ENCODE peak calls at places on chromosomes 3 and 15, in six cellular contexts. One of them, this sample, is unnamed.

GRCh38 chr15:35055416-35056105 is 29.5 kb downstream of the NANOGP8 start:
- DNase-seq in GM12878: no peak
- DNase-seq in upper lobe of right lung: no peak
- DNase-seq in left ventricle myocardium inferior: no peak
- DNase-seq in psoas muscle: no peak
- DNase-seq in IMR-90: no peak
- DNase-seq in this sample: no peak

GRCh38 chr15:58748040-58748786 is 1.3 kb downstream of the ADAM10 start:
- DNase-seq in GM12878: no peak
- DNase-seq in upper lobe of right lung: no peak
- DNase-seq in left ventricle myocardium inferior: no peak
- DNase-seq in psoas muscle: no peak
- DNase-seq in IMR-90: no peak
- DNase-seq in this sample: no peak

GRCh38 chr3:8607285-8608040 is 37.1 kb downstream of the SSUH2 start:
- DNase-seq in GM12878: no peak
- DNase-seq in upper lobe of right lung: no peak
- DNase-seq in left ventricle myocardium inferior: peak; percentile 69
- DNase-seq in psoas muscle: peak; percentile 81
- DNase-seq in IMR-90: peak; percentile 78
- DNase-seq in this sample: peak; percentile 85

GRCh38 chr15:48373855-48374421 is 42.7 kb downstream of the DUT start:
- DNase-seq in GM12878: no peak
- DNase-seq in upper lobe of right lung: peak; percentile 60
- DNase-seq in left ventricle myocardium inferior: peak; percentile 23
- DNase-seq in psoas muscle: peak; percentile 48
- DNase-seq in IMR-90: peak; percentile 81
- DNase-seq in this sample: no peak

GRCh38 chr3:141302364-141303141 is 65.8 kb upstream of the ZBTB38 start:
- DNase-seq in GM12878: no peak
- DNase-seq in upper lobe of right lung: no peak
- DNase-seq in left ventricle myocardium inferior: no peak
- DNase-seq in psoas muscle: no peak
- DNase-seq in IMR-90: peak; percentile 75
- DNase-seq in this sample: peak; percentile 70

GRCh38 chr3:17151598-17152373 is 267.0 kb downstream of the PLCL2 start:
- DNase-seq in GM12878: peak; percentile 92
- DNase-seq in upper lobe of right lung: no peak
- DNase-seq in left ventricle myocardium inferior: no peak
- DNase-seq in psoas muscle: peak; percentile 50
- DNase-seq in IMR-90: no peak
- DNase-seq in this sample: no peak

GRCh38 chr3:117735481-117736101 is 1026.0 kb downstream of the TUSC7 start:
- DNase-seq in GM12878: no peak
- DNase-seq in upper lobe of right lung: no peak
- DNase-seq in left ventricle myocardium inferior: no peak
- DNase-seq in psoas muscle: no peak
- DNase-seq in IMR-90: peak; percentile 91
- DNase-seq in this sample: no peak

GRCh38 chr15:48577495-48577894 is 68.0 kb downstream of the FBN1 start:
- DNase-seq in GM12878: no peak
- DNase-seq in upper lobe of right lung: no peak
- DNase-seq in left ventricle myocardium inferior: no peak
- DNase-seq in psoas muscle: no peak
- DNase-seq in IMR-90: no peak
- DNase-seq in this sample: no peak

GRCh38 chr15:25676070-25676469 is 187.1 kb downstream of the ATP10A start:
- DNase-seq in GM12878: no peak
- DNase-seq in upper lobe of right lung: peak; percentile 58
- DNase-seq in left ventricle myocardium inferior: no peak
- DNase-seq in psoas muscle: no peak
- DNase-seq in IMR-90: no peak
- DNase-seq in this sample: peak; percentile 64

GRCh38 chr3:77464106-77464688 is 424.3 kb downstream of the ROBO2 start:
- DNase-seq in GM12878: no peak
- DNase-seq in upper lobe of right lung: no peak
- DNase-seq in left ventricle myocardium inferior: no peak
- DNase-seq in psoas muscle: no peak
- DNase-seq in IMR-90: no peak
- DNase-seq in this sample: no peak

GRCh38 chr3:51389423-51390183 is 1.5 kb upstream of the RBM15B start:
- DNase-seq in GM12878: no peak
- DNase-seq in upper lobe of right lung: peak; percentile 77
- DNase-seq in left ventricle myocardium inferior: peak; percentile 50
- DNase-seq in psoas muscle: peak; percentile 65
- DNase-seq in IMR-90: peak; percentile 50
- DNase-seq in this sample: no peak

GRCh38 chr3:53688989-53689388 is 157.2 kb downstream of the CHDH start:
- DNase-seq in GM12878: no peak
- DNase-seq in upper lobe of right lung: no peak
- DNase-seq in left ventricle myocardium inferior: no peak
- DNase-seq in psoas muscle: no peak
- DNase-seq in IMR-90: no peak
- DNase-seq in this sample: no peak

GRCh38 chr3:150252462-150252861 is 155.6 kb upstream of the TSC22D2 start:
- DNase-seq in GM12878: no peak
- DNase-seq in upper lobe of right lung: no peak
- DNase-seq in left ventricle myocardium inferior: no peak
- DNase-seq in psoas muscle: no peak
- DNase-seq in IMR-90: peak; percentile 30
- DNase-seq in this sample: no peak

GRCh38 chr3:52317178-52317577 is 1.1 kb downstream of the DNAH1 start:
- DNase-seq in GM12878: no peak
- DNase-seq in upper lobe of right lung: no peak
- DNase-seq in left ventricle myocardium inferior: no peak
- DNase-seq in psoas muscle: no peak
- DNase-seq in IMR-90: no peak
- DNase-seq in this sample: no peak

GRCh38 chr3:120202363-120202762 is 82.7 kb downstream of the GPR156 start:
- DNase-seq in GM12878: no peak
- DNase-seq in upper lobe of right lung: no peak
- DNase-seq in left ventricle myocardium inferior: no peak
- DNase-seq in psoas muscle: no peak
- DNase-seq in IMR-90: no peak
- DNase-seq in this sample: no peak

GRCh38 chr3:42078686-42079085 is 12.5 kb upstream of the TRAK1 start:
- DNase-seq in GM12878: no peak
- DNase-seq in upper lobe of right lung: no peak
- DNase-seq in left ventricle myocardium inferior: no peak
- DNase-seq in psoas muscle: no peak
- DNase-seq in IMR-90: no peak
- DNase-seq in this sample: no peak

GRCh38 chr15:67520276-67520975 is 505 bp upstream of the C15orf61 start:
- DNase-seq in GM12878: no peak
- DNase-seq in upper lobe of right lung: no peak
- DNase-seq in left ventricle myocardium inferior: no peak
- DNase-seq in psoas muscle: no peak
- DNase-seq in IMR-90: peak; percentile 7
- DNase-seq in this sample: no peak

GRCh38 chr3:155032918-155033317 is 47.2 kb upstream of the MME start:
- DNase-seq in GM12878: no peak
- DNase-seq in upper lobe of right lung: no peak
- DNase-seq in left ventricle myocardium inferior: no peak
- DNase-seq in psoas muscle: no peak
- DNase-seq in IMR-90: peak; percentile 57
- DNase-seq in this sample: no peak

GRCh38 chr15:42190370-42190769 is 17.7 kb downstream of the VPS39 start:
- DNase-seq in GM12878: no peak
- DNase-seq in upper lobe of right lung: no peak
- DNase-seq in left ventricle myocardium inferior: no peak
- DNase-seq in psoas muscle: no peak
- DNase-seq in IMR-90: no peak
- DNase-seq in this sample: no peak

GRCh38 chr3:124063168-124063909 is 71.4 kb upstream of the ROPN1 start:
- DNase-seq in GM12878: no peak
- DNase-seq in upper lobe of right lung: no peak
- DNase-seq in left ventricle myocardium inferior: no peak
- DNase-seq in psoas muscle: no peak
- DNase-seq in IMR-90: peak; percentile 60
- DNase-seq in this sample: no peak

GRCh38 chr3:127005864-127006500 is 23.1 kb downstream of the PLXNA1 start:
- DNase-seq in GM12878: no peak
- DNase-seq in upper lobe of right lung: no peak
- DNase-seq in left ventricle myocardium inferior: no peak
- DNase-seq in psoas muscle: no peak
- DNase-seq in IMR-90: peak; percentile 48
- DNase-seq in this sample: no peak

GRCh38 chr15:85690546-85691226 is 104.0 kb downstream of the KLHL25 start:
- DNase-seq in GM12878: peak; percentile 79
- DNase-seq in upper lobe of right lung: no peak
- DNase-seq in left ventricle myocardium inferior: no peak
- DNase-seq in psoas muscle: no peak
- DNase-seq in IMR-90: no peak
- DNase-seq in this sample: no peak

GRCh38 chr3:17749281-17749680 is 6.8 kb upstream of the TBC1D5 start:
- DNase-seq in GM12878: no peak
- DNase-seq in upper lobe of right lung: no peak
- DNase-seq in left ventricle myocardium inferior: no peak
- DNase-seq in psoas muscle: no peak
- DNase-seq in IMR-90: no peak
- DNase-seq in this sample: no peak

GRCh38 chr3:153026026-153026425 is 136.0 kb upstream of the RAP2B start:
- DNase-seq in GM12878: no peak
- DNase-seq in upper lobe of right lung: no peak
- DNase-seq in left ventricle myocardium inferior: no peak
- DNase-seq in psoas muscle: no peak
- DNase-seq in IMR-90: peak; percentile 52
- DNase-seq in this sample: no peak

GRCh38 chr3:76024640-76025039 is 239.3 kb upstream of the ZNF717 start:
- DNase-seq in GM12878: no peak
- DNase-seq in upper lobe of right lung: no peak
- DNase-seq in left ventricle myocardium inferior: no peak
- DNase-seq in psoas muscle: no peak
- DNase-seq in IMR-90: peak; percentile 59
- DNase-seq in this sample: no peak

GRCh38 chr3:89740029-89740880 is 632.8 kb downstream of the EPHA3 start:
- DNase-seq in GM12878: no peak
- DNase-seq in upper lobe of right lung: no peak
- DNase-seq in left ventricle myocardium inferior: no peak
- DNase-seq in psoas muscle: no peak
- DNase-seq in IMR-90: no peak
- DNase-seq in this sample: no peak

GRCh38 chr15:49331951-49332350 is 91.1 kb upstream of the FGF7 start:
- DNase-seq in GM12878: no peak
- DNase-seq in upper lobe of right lung: no peak
- DNase-seq in left ventricle myocardium inferior: no peak
- DNase-seq in psoas muscle: no peak
- DNase-seq in IMR-90: peak; percentile 49
- DNase-seq in this sample: no peak

GRCh38 chr15:50744601-50745000 is 20.9 kb downstream of the SPPL2A start:
- DNase-seq in GM12878: no peak
- DNase-seq in upper lobe of right lung: no peak
- DNase-seq in left ventricle myocardium inferior: no peak
- DNase-seq in psoas muscle: no peak
- DNase-seq in IMR-90: peak; percentile 59
- DNase-seq in this sample: no peak

DNA sequence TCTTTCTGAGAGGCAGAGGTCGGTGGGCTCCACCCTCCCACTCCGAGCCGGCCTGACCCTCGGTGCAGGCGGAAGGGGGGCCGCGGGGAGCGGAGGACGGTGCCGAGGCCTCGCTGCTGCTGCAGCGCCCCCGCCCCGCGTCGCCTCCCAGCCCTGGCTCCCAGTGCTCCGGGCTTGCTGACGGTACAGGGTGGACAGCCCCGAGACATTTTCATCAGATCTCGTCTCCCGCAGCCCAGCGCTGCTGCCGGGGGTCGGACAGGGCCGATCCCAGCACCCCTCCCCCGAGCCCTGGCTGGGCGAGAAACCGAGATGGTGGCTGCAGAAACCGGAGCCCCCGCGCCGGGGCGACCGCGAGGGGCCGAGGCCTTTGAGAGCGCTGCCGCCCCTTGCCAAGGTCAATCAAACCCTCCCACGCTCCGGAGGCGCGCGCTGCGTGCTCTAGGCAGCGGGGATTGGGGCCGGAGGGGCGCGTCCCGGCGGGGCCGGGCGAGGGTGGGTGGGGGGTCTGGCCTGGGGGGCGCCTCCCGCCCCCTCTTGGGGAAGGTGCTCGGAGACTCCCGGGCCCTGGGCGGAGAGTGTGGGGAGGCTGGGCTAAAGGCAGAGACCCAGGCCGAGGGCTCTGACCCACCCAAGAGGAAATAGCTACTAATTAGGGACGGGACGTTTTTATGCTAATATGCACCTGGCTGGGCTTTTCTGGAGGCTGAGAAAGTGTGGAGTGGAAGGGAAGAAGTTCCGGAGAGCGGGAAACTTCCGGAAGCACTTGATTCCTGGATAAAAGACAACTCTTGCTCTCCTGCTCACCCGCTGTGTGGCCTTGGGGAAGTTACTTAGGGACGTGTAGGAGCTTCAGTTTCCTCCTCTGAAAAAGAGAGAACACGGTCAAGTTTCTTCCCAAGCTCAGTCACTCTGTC is 42.7 kb downstream of the EPHB3 start:
- DNase-seq in GM12878: no peak
- DNase-seq in upper lobe of right lung: no peak
- DNase-seq in left ventricle myocardium inferior: no peak
- DNase-seq in psoas muscle: peak; percentile 61
- DNase-seq in IMR-90: no peak
- DNase-seq in this sample: no peak
- H3K27ac ChIP-seq in GM12878: no peak overlapping the region
- H3K27ac ChIP-seq in upper lobe of right lung: no peak overlapping the region
- H3K27ac ChIP-seq in left ventricle myocardium inferior: peak overlapping the region; percentile 25
- H3K27ac ChIP-seq in psoas muscle: no peak overlapping the region
- H3K27ac ChIP-seq in IMR-90: no peak overlapping the region
- H3K27ac ChIP-seq in this sample: no peak overlapping the region

DNA sequence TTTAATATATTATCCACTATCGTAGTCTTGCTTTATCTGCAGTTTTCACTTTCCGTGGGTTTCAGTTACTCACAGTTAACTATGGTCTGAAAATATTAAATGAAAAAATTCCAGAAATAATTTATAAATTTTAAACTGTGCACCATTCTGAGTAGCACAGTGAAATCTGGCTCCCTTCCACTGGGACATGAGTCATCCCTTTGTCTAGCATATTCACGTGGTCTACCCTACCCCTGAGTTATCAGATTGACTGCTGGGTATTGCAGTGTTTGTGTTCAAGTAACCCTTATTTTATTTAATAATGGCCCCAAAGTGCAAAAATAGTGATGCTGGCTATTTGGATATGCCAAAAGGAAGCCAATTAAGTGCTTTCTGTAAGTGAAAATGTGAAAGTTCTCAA is 539.5 kb upstream of the AGTR1 start:
- DNase-seq in GM12878: no peak
- DNase-seq in upper lobe of right lung: no peak
- DNase-seq in left ventricle myocardium inferior: no peak
- DNase-seq in psoas muscle: no peak
- DNase-seq in IMR-90: peak; percentile 62
- DNase-seq in this sample: no peak
- H3K27ac ChIP-seq in GM12878: no peak overlapping the region
- H3K27ac ChIP-seq in upper lobe of right lung: no peak overlapping the region
- H3K27ac ChIP-seq in left ventricle myocardium inferior: no peak overlapping the region
- H3K27ac ChIP-seq in psoas muscle: no peak overlapping the region
- H3K27ac ChIP-seq in IMR-90: no peak overlapping the region
- H3K27ac ChIP-seq in this sample: no peak overlapping the region

GRCh38 chr3:99848433-99848832 is 30.8 kb downstream of the CMSS1 start:
- DNase-seq in GM12878: no peak
- DNase-seq in upper lobe of right lung: no peak
- DNase-seq in left ventricle myocardium inferior: no peak
- DNase-seq in psoas muscle: no peak
- DNase-seq in IMR-90: no peak
- DNase-seq in this sample: no peak
- H3K27ac ChIP-seq in GM12878: no peak overlapping the region
- H3K27ac ChIP-seq in upper lobe of right lung: no peak overlapping the region
- H3K27ac ChIP-seq in left ventricle myocardium inferior: peak overlapping the region; percentile 75
- H3K27ac ChIP-seq in psoas muscle: no peak overlapping the region
- H3K27ac ChIP-seq in IMR-90: no peak overlapping the region
- H3K27ac ChIP-seq in this sample: peak overlapping the region; percentile 11

GRCh38 chr3:12929801-12930200 is 88.4 kb upstream of the RPL32 start:
- DNase-seq in GM12878: no peak
- DNase-seq in upper lobe of right lung: no peak
- DNase-seq in left ventricle myocardium inferior: no peak
- DNase-seq in psoas muscle: no peak
- DNase-seq in IMR-90: no peak
- DNase-seq in this sample: no peak
- H3K27ac ChIP-seq in GM12878: no peak overlapping the region
- H3K27ac ChIP-seq in upper lobe of right lung: no peak overlapping the region
- H3K27ac ChIP-seq in left ventricle myocardium inferior: peak overlapping the region; percentile 95
- H3K27ac ChIP-seq in psoas muscle: no peak overlapping the region
- H3K27ac ChIP-seq in IMR-90: no peak overlapping the region
- H3K27ac ChIP-seq in this sample: no peak overlapping the region

This sample was measured in tibial artery.